ENCODE peak calls at places on chromosomes 12 and 14, in five cellular contexts. O is heart right ventricle, G is uterus, H is A549, Q is hepatocyte. Y is an unnamed sample.
A peak's percentile ranks its signal among the peaks of the same experiment; 100 is the strongest.

GRCh38 chr12:87323369-87323768 is 705.8 kb downstream of the C12orf50 start:
- DNase-seq in O (no peak), G (no peak), H (no peak), Q (no peak), Y (no peak)

GRCh38 chr12:26748741-26749431 is 84.1 kb downstream of the ITPR2 start:
- DNase-seq in O (no peak), G (no peak), H (no peak), Q (no peak), Y (no peak)

GRCh38 chr14:94780536-94781404 is 10.9 kb upstream of the GSC start:
- DNase-seq in O (no peak), G (no peak), H (no peak), Q (no peak), Y (no peak)

GRCh38 chr14:27006520-27006919 is 408.7 kb upstream of the NOVA1 start:
- DNase-seq in O (no peak), G (no peak), H (no peak), Q (no peak), Y (no peak)

GRCh38 chr12:98221243-98221808 is 294.1 kb upstream of the TMPO start:
- DNase-seq in O (no peak), G (no peak), H (no peak), Q (no peak), Y (no peak)

GRCh38 chr12:106767954-106768501 is 6.5 kb upstream of the RIC8B start:
- DNase-seq in O (no peak), G (no peak), H (peak; percentile 62), Q (no peak), Y (no peak)

GRCh38 chr12:102548543-102548942 is 68.2 kb upstream of the IGF1 start:
- DNase-seq in O (peak; percentile 58), G (peak; percentile 62), H (no peak), Q (no peak), Y (no peak)

GRCh38 chr14:25032092-25032784 is 17.7 kb downstream of the STXBP6 start:
- DNase-seq in O (no peak), G (no peak), H (peak; percentile 64), Q (no peak), Y (no peak)

GRCh38 chr12:66633676-66634075 is 45.2 kb downstream of the GRIP1 start:
- DNase-seq in O (no peak), G (no peak), H (peak; percentile 6), Q (no peak), Y (no peak)

GRCh38 chr12:49675137-49675536 is 32.1 kb downstream of the FMNL3 start:
- DNase-seq in O (no peak), G (no peak), H (no peak), Q (no peak), Y (no peak)

GRCh38 chr12:119989619-119990381 is 764 bp downstream of the BICDL1 start:
- DNase-seq in O (peak; percentile 80), G (peak; percentile 53), H (peak; percentile 71), Q (peak; percentile 93), Y (peak; percentile 82)

GRCh38 chr12:106090586-106091411 is 48.0 kb downstream of the NUAK1 start:
- DNase-seq in O (peak; percentile 77), G (peak; percentile 64), H (no peak), Q (peak; percentile 38), Y (peak; percentile 93)

GRCh38 chr14:74160763-74161162 is 76.0 kb downstream of the LIN52 start:
- DNase-seq in O (no peak), G (no peak), H (no peak), Q (no peak), Y (no peak)

GRCh38 chr12:101470939-101471338 is 4.2 kb upstream of the SPIC start:
- DNase-seq in O (no peak), G (no peak), H (no peak), Q (no peak), Y (no peak)

GRCh38 chr14:23447634-23448353 is 12.3 kb upstream of the MYH7 start:
- DNase-seq in O (no peak), G (no peak), H (no peak), Q (peak; percentile 65), Y (no peak)

GRCh38 chr12:52295663-52296062 is 4.3 kb upstream of the KRT81 start:
- DNase-seq in O (no peak), G (no peak), H (no peak), Q (no peak), Y (no peak)

GRCh38 chr12:127273621-127274020 is 993.3 kb upstream of the TMEM132C start:
- DNase-seq in O (no peak), G (no peak), H (no peak), Q (no peak), Y (no peak)

GRCh38 chr14:90534091-90534837 is 137.4 kb downstream of the CALM1 start:
- DNase-seq in O (no peak), G (no peak), H (no peak), Q (no peak), Y (no peak)

GRCh38 chr12:29889737-29890136 is 106.0 kb upstream of the TMTC1 start:
- DNase-seq in O (peak; percentile 75), G (no peak), H (peak; percentile 39), Q (peak; percentile 62), Y (no peak)

GRCh38 chr12:114789821-114790220 is 105.8 kb upstream of the TBX3 start:
- DNase-seq in O (no peak), G (no peak), H (no peak), Q (no peak), Y (no peak)

GRCh38 chr14:77139540-77140342 is 1.9 kb downstream of the ZDHHC22 start:
- DNase-seq in O (no peak), G (no peak), H (peak; percentile 59), Q (peak; percentile 64), Y (no peak)

GRCh38 chr14:77140343-77140936 is 1.2 kb downstream of the ZDHHC22 start:
- DNase-seq in O (no peak), G (no peak), H (peak; percentile 21), Q (no peak), Y (no peak)

GRCh38 chr14:77142289-77142814 is 761 bp upstream of the ZDHHC22 start:
- DNase-seq in O (no peak), G (no peak), H (no peak), Q (no peak), Y (no peak)

GRCh38 chr14:77141592-77142288 is at the start of gene ZDHHC22:
- DNase-seq in O (no peak), G (no peak), H (peak; percentile 22), Q (no peak), Y (no peak)

DNA sequence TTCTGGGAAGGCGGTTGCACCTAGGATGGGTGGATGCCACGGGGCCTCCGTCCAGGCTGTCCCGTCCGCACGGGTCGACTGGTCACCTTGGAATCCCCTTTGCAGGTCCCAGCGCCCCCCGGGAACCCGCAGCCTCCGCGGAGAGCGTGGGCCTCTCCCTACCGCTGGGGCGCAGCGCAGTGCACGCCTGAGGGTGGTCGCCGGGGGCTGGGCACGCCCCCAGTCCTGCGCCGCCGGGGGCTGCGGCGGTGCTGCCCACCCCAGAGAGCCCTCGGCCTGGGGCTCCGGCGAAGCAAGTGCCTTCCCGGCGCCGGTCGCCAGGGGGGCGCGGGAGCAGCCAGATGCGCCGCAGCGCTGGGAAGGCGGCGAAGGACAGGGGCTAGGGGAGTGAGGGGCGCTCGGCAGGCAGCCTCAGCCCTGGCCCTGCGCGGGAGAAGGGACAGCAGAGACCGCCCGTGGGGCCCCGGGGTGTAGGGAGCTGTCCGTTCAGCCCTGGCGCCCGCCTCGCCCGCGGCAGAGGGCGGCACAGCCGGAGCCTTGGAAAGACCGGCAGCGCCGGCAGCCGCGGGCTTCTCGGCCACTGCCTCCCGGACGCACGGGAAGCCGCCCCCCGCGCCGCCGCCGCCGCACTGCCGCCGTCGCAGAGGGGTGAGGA is 527 bp downstream of the ZDHHC22 start:
- DNase-seq in O (no peak), G (no peak), H (peak; percentile 49), Q (peak; percentile 57), Y (no peak)
- TF ChIP-seq CTCF in O (peak; percentile 50), G (no peak), H (peak; percentile 41), Q (peak; percentile 34), Y (no peak)

GRCh38 chr14:20143911-20144310 is 5.3 kb downstream of the OR4N5 start:
- DNase-seq in O (no peak), G (no peak), H (peak; percentile 23), Q (no peak), Y (no peak)

GRCh38 chr14:20138520-20138919 is at the start of gene OR4N5:
- DNase-seq in O (no peak), G (no peak), H (no peak), Q (no peak), Y (no peak)
- H3K9me3 ChIP-seq in O (no peaks in the 10 kb centered on the region), G (no peaks in the 10 kb centered on the region), H (no peaks in the 10 kb centered on the region), Q (peaks cover 9% of the 10 kb centered on the region), Y (no peaks in the 10 kb centered on the region)

DNA sequence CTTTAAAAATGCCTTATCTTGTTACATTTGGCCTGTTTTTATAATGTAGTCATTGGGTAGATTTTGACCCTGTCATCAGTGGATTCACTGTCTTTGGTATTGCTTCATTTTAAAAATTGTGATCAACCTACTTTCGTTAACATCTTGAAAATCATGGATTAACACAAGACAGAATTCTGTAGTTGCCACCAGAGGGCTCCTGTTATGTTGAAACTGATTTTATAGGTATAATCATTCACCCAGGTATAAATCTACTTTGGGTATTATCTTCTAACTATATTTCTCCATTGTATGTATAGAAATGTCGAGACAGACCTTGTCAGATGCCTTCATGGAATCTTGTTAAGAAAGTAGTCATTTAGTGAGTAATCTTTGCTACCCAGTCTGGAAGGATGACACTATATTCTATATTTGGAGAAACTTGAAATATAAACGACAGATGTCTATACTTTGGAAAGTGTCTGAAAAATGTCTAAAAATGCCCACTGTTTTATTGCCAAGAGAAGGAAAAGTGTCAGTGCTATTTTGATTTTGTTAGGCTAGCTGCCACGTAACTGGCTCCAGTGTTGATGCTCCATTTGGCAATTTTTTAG is 129.4 kb downstream of the PELI2 start:
- DNase-seq in O (no peak), G (no peak), H (peak; percentile 19), Q (no peak), Y (no peak)
- TF ChIP-seq CTCF in O (peak; percentile 47), G (no peak), H (peak; percentile 49), Q (peak; percentile 23), Y (no peak)

DNA sequence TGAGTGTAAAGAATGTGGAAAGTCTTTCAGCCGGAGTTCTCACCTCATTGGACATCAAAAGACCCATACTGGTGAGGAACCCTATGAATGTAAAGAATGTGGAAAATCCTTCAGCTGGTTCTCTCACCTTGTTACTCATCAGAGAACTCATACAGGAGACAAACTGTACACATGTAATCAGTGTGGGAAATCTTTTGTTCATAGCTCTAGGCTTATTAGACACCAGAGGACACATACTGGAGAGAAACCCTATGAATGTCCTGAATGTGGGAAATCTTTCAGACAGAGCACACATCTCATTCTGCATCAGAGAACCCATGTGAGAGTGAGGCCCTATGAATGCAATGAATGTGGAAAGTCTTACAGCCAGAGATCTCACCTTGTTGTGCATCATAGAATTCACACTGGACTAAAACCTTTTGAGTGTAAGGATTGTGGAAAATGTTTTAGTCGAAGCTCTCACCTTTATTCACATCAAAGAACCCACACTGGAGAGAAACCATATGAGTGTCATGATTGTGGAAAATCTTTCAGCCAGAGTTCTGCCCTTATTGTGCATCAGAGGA is 25.1 kb upstream of the ZNF268 start:
- DNase-seq in O (no peak), G (no peak), H (peak; percentile 17), Q (no peak), Y (no peak)
- H3K9me3 ChIP-seq in O (peaks cover 99% of the 10 kb centered on the region), G (peaks cover 85% of the 10 kb centered on the region), H (peaks cover 97% of the 10 kb centered on the region), Q (peaks cover 76% of the 10 kb centered on the region), Y (peaks cover 100% of the 10 kb centered on the region)

Y was measured in ascending aorta.